ENCODE peak calls at places on chromosome 15, in six cellular contexts. O, Y, N, W, I and H are unnamed samples.

GRCh38 chr15:32872606-32873291 is 154.9 kb downstream of the GREM1 start:
- DNase-seq in O (peak; percentile 71), Y (no peak), N (no peak), W (peak; percentile 72), I (peak; percentile 91), H (no peak)

GRCh38 chr15:80185152-80185551 is 32.4 kb downstream of the FAH start:
- DNase-seq in O (no peak), Y (no peak), N (no peak), W (no peak), I (no peak), H (no peak)

GRCh38 chr15:80780416-80781221 is 1.4 kb downstream of the CEMIP start:
- DNase-seq in O (peak; percentile 61), Y (peak; percentile 83), N (no peak), W (peak; percentile 68), I (no peak), H (no peak)

GRCh38 chr15:80375968-80376891 is 28.0 kb upstream of the ARNT2 start:
- DNase-seq in O (no peak), Y (no peak), N (no peak), W (no peak), I (no peak), H (no peak)

GRCh38 chr15:31031471-31032064 is 40.1 kb upstream of the MTMR10 start:
- DNase-seq in O (peak; percentile 32), Y (no peak), N (no peak), W (peak; percentile 67), I (no peak), H (no peak)

GRCh38 chr15:101652783-101653430 is 726 bp upstream of the TM2D3 start:
- DNase-seq in O (no peak), Y (peak; percentile 18), N (no peak), W (no peak), I (no peak), H (no peak)

GRCh38 chr15:98231696-98232440 is 271.4 kb downstream of the ARRDC4 start:
- DNase-seq in O (no peak), Y (no peak), N (no peak), W (peak; percentile 0), I (no peak), H (no peak)

GRCh38 chr15:33215941-33216872 is 21.7 kb upstream of the FMN1 start:
- DNase-seq in O (no peak), Y (no peak), N (no peak), W (peak; percentile 41), I (no peak), H (no peak)

GRCh38 chr15:43408789-43409188 is 37.9 kb downstream of the TUBGCP4 start:
- DNase-seq in O (no peak), Y (no peak), N (no peak), W (peak; percentile 17), I (no peak), H (no peak)

GRCh38 chr15:76968310-76968709 is 26.6 kb upstream of the PSTPIP1 start:
- DNase-seq in O (no peak), Y (no peak), N (no peak), W (peak; percentile 35), I (no peak), H (no peak)

GRCh38 chr15:96549136-96549535 is 218.6 kb downstream of the NR2F2 start:
- DNase-seq in O (no peak), Y (no peak), N (no peak), W (no peak), I (no peak), H (no peak)

GRCh38 chr15:96254168-96254567 is 76.3 kb upstream of the NR2F2 start:
- DNase-seq in O (no peak), Y (no peak), N (no peak), W (no peak), I (no peak), H (no peak)

GRCh38 chr15:90000175-90000923 is 775 bp upstream of the ZNF710 start:
- DNase-seq in O (no peak), Y (peak; percentile 32), N (no peak), W (no peak), I (no peak), H (no peak)

GRCh38 chr15:47246317-47246716 is 471.0 kb upstream of the SEMA6D start:
- DNase-seq in O (no peak), Y (no peak), N (no peak), W (no peak), I (no peak), H (no peak)

GRCh38 chr15:34010921-34011320 is 28.1 kb downstream of the AVEN start:
- DNase-seq in O (no peak), Y (no peak), N (no peak), W (no peak), I (no peak), H (no peak)

GRCh38 chr15:99095626-99096025 is 9.3 kb upstream of the SYNM start:
- DNase-seq in O (no peak), Y (no peak), N (no peak), W (no peak), I (no peak), H (peak; percentile 2)

GRCh38 chr15:40787344-40787841 is 17.6 kb downstream of the C15orf62 start:
- DNase-seq in O (peak; percentile 91), Y (no peak), N (peak; percentile 91), W (peak; percentile 78), I (no peak), H (no peak)

DNA sequence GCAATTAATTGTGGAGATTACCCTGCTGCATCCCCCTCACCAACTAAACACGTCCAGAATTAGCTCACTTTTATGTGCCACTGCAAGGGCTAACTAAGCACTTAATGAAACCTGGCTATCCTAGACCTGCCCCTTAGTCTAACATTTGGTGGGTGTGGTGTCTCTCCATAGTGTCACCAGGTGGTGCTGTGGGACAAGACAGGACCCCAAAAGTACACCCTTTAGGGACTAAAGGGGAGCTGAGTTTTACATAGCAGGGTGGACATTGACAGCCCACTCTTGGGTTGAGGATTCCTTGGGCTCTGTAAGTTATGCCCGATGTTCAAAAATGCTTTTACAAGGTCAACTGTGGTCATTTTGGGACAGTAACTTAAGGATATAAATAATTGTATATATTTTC is 5.7 kb downstream of the DUT start:
- DNase-seq in O (no peak), Y (no peak), N (no peak), W (peak; percentile 11), I (no peak), H (no peak)
- TF ChIP-seq CTCF in O (peak; percentile 34), Y (peak; percentile 46), N (peak; percentile 45), W (peak; percentile 34), I (peak; percentile 40), H (no peak)

DNA sequence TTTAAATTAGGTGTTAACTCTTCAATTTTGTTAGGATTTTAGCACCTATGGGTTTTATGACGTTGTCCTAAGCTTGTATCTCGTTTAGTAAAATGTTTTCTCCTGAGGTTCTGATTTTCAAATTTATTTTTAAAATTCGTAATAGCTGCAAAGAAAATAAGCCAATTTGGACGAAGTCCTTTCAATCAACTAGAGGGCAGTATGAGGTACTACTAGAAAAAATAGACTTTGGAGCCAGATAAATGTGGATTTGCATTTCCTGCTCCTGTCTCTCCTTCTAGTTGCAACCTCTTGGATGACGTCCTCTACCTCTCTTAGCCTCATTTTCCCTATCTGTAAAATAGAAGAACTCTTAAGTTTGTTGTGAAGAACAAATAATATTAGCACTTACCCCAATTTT is 81.1 kb downstream of the SLTM start:
- DNase-seq in O (no peak), Y (no peak), N (no peak), W (peak; percentile 19), I (no peak), H (no peak)
- TF ChIP-seq CTCF in O (no peak), Y (peak; percentile 29), N (no peak), W (peak; percentile 23), I (no peak), H (no peak)

DNA sequence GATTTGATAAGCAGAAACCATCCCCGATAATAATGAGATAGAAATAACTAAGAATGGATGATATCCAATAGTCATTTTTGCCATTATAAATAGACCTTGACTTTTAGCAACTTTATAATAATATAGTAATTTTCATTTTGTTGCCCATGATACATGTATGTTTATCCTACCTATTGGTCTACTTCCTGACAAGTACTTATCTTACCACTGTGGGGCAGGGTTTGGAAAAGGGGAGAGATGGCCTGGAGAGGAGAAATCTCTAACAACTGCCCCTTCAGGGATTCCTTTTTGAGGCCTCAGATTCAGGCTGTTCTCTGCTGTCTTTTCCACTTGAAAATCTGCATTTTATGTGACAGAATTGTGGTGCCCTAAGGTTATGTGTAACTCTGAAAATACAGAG is 42.2 kb downstream of the FAM98B start:
- DNase-seq in O (no peak), Y (no peak), N (no peak), W (no peak), I (no peak), H (no peak)
- TF ChIP-seq CTCF in O (no peak), Y (no peak), N (no peak), W (no peak), I (no peak), H (no peak)

GRCh38 chr15:69032006-69032405 is 17.5 kb downstream of the NOX5 start:
- DNase-seq in O (no peak), Y (no peak), N (no peak), W (no peak), I (no peak), H (no peak)
- TF ChIP-seq CTCF in O (no peak), Y (no peak), N (no peak), W (no peak), I (no peak), H (no peak)

GRCh38 chr15:52759969-52760368 is 30.2 kb downstream of the ONECUT1 start:
- DNase-seq in O (no peak), Y (no peak), N (no peak), W (no peak), I (no peak), H (no peak)

GRCh38 chr15:52764731-52765130 is 25.4 kb downstream of the ONECUT1 start:
- DNase-seq in O (no peak), Y (no peak), N (no peak), W (no peak), I (no peak), H (no peak)

GRCh38 chr15:52760562-52760961 is 29.6 kb downstream of the ONECUT1 start:
- DNase-seq in O (no peak), Y (no peak), N (no peak), W (no peak), I (no peak), H (no peak)

GRCh38 chr15:52762621-52763020 is 27.5 kb downstream of the ONECUT1 start:
- DNase-seq in O (no peak), Y (no peak), N (no peak), W (no peak), I (no peak), H (no peak)

DNA sequence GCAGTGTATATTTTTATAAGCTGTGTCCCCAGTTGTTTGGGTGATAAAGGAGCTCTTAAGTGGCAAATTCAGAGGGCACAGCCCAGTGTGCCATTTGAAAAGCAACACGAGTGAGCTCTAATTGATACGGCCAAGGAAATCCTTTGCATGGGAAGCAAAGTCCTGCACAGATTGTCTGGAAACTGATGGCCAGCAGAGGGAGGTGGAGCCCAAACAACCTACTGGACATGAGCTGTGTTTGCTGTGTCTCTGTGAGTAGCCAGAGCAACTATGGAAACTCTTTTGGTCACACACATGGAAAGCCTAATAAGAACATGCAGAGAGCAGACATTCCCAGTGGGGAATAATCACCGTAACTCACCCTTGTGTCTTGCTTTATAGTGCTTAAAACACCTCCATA is 24.4 kb downstream of the ONECUT1 start:
- DNase-seq in O (no peak), Y (no peak), N (no peak), W (peak; percentile 11), I (no peak), H (no peak)
- TF ChIP-seq CTCF in O (no peak), Y (peak; percentile 50), N (peak; percentile 42), W (peak; percentile 29), I (peak; percentile 39), H (no peak)